ENCODE peak calls at places on chromosomes 5 and 9, in seven cellular contexts. O is caudate nucleus, V is Right ventricle myocardium superior, D is ureter, L is NCI-H774, G is AG10803, A is HCT116. E is an unnamed sample.

GRCh38 chr5:88724201-88724600 is 158.8 kb downstream of the MEF2C start:
- DNase-seq in O (no peak), V (no peak), D (no peak), L (peak; percentile 6), G (no peak), A (peak; percentile 8), E (no peak)

GRCh38 chr9:18947772-18948391 is 85.1 kb downstream of the SAXO1 start:
- DNase-seq in O (no peak), V (no peak), D (no peak), L (peak; percentile 66), G (no peak), A (no peak), E (no peak)

GRCh38 chr5:158513490-158514301 is 586.0 kb downstream of the EBF1 start:
- DNase-seq in O (no peak), V (no peak), D (no peak), L (no peak), G (peak; percentile 40), A (no peak), E (no peak)

GRCh38 chr5:10576121-10576789 is 12.4 kb downstream of the ANKRD33B start:
- DNase-seq in O (no peak), V (no peak), D (no peak), L (no peak), G (no peak), A (no peak), E (no peak)

GRCh38 chr5:157820593-157821252 is 38.2 kb downstream of the CLINT1 start:
- DNase-seq in O (no peak), V (no peak), D (no peak), L (no peak), G (peak; percentile 64), A (peak; percentile 26), E (peak; percentile 7)

GRCh38 chr5:11791777-11792176 is 112.5 kb downstream of the CTNND2 start:
- DNase-seq in O (no peak), V (no peak), D (no peak), L (no peak), G (no peak), A (no peak), E (no peak)

GRCh38 chr5:52825826-52826225 is 38.1 kb downstream of the ITGA1 start:
- DNase-seq in O (no peak), V (no peak), D (no peak), L (no peak), G (no peak), A (no peak), E (no peak)

GRCh38 chr5:10479226-10479721 is 37.6 kb downstream of the ROPN1L start:
- DNase-seq in O (no peak), V (no peak), D (no peak), L (no peak), G (peak; percentile 78), A (no peak), E (no peak)

GRCh38 chr5:76535577-76535976 is 87.6 kb downstream of the F2RL2 start:
- DNase-seq in O (no peak), V (no peak), D (no peak), L (no peak), G (no peak), A (no peak), E (no peak)

GRCh38 chr5:7628820-7629219 is 222.1 kb downstream of the CFAP90 start:
- DNase-seq in O (no peak), V (no peak), D (no peak), L (no peak), G (no peak), A (no peak), E (no peak)

GRCh38 chr9:86774101-86774500 is 173.2 kb downstream of the GAS1 start:
- DNase-seq in O (no peak), V (no peak), D (no peak), L (no peak), G (peak; percentile 56), A (no peak), E (no peak)

GRCh38 chr9:34072868-34073590 is 24.3 kb upstream of the UBAP2 start:
- DNase-seq in O (no peak), V (no peak), D (peak; percentile 49), L (no peak), G (peak; percentile 86), A (no peak), E (no peak)

GRCh38 chr9:6356441-6356840 is 28.3 kb downstream of the TPD52L3 start:
- DNase-seq in O (no peak), V (no peak), D (no peak), L (no peak), G (no peak), A (no peak), E (no peak)

GRCh38 chr9:89422151-89422918 is 75.6 kb downstream of the SEMA4D start:
- DNase-seq in O (no peak), V (no peak), D (no peak), L (no peak), G (no peak), A (no peak), E (no peak)